ENCODE peak calls at places on chromosomes 1 and 21, in five cellular contexts. M is NCI-H1105, S is neuronal stem cell, E is lung microvascular endothelial cell, N is ACHN. X is an unnamed sample.

GRCh38 chr1:207013321-207014085 is 19.1 kb downstream of the C1orf116 start:
- DNase-seq in M (no peak), S (no peak), E (no peak), N (no peak), X (no peak)

GRCh38 chr21:36769051-36769867 is 70.3 kb downstream of the SIM2 start:
- DNase-seq in M (no peak), S (no peak), E (peak; percentile 62), N (no peak), X (no peak)

GRCh38 chr1:20477355-20478071 is 8.5 kb downstream of the CAMK2N1 start:
- DNase-seq in M (no peak), S (no peak), E (no peak), N (no peak), X (no peak)

GRCh38 chr1:151908228-151908691 is 1.1 kb downstream of the THEM4 start:
- DNase-seq in M (no peak), S (no peak), E (peak; percentile 15), N (peak; percentile 75), X (no peak)

GRCh38 chr1:229567109-229567868 is 8.8 kb upstream of the ABCB10 start:
- DNase-seq in M (no peak), S (no peak), E (peak; percentile 65), N (no peak), X (no peak)

GRCh38 chr1:190399233-190399632 is 78.4 kb downstream of the BRINP3 start:
- DNase-seq in M (no peak), S (no peak), E (no peak), N (no peak), X (no peak)

GRCh38 chr1:145892486-145893087 is 6.9 kb upstream of the ANKRD35 start:
- DNase-seq in M (no peak), S (no peak), E (peak; percentile 69), N (no peak), X (no peak)

GRCh38 chr21:29102791-29103257 is 27.6 kb upstream of the MAP3K7CL start:
- DNase-seq in M (no peak), S (no peak), E (no peak), N (no peak), X (no peak)

GRCh38 chr1:192550922-192551534 is 24.5 kb upstream of the RGS1 start:
- DNase-seq in M (no peak), S (no peak), E (peak; percentile 78), N (peak; percentile 38), X (no peak)

GRCh38 chr1:203178083-203178482 is 2.5 kb upstream of the MYBPH start:
- DNase-seq in M (no peak), S (peak; percentile 45), E (peak; percentile 11), N (no peak), X (no peak)

GRCh38 chr1:51422367-51423097 is 92.2 kb upstream of the TTC39A start:
- DNase-seq in M (no peak), S (no peak), E (no peak), N (no peak), X (no peak)

GRCh38 chr21:45556645-45557601 is 14.7 kb upstream of the SLC19A1 start:
- DNase-seq in M (no peak), S (no peak), E (no peak), N (no peak), X (no peak)

GRCh38 chr1:241068359-241068758 is 288.6 kb downstream of the RGS7 start:
- DNase-seq in M (no peak), S (no peak), E (no peak), N (no peak), X (no peak)

GRCh38 chr1:195899762-195900352 is 708.4 kb downstream of the KCNT2 start:
- DNase-seq in M (no peak), S (no peak), E (no peak), N (no peak), X (peak; percentile 72)

GRCh38 chr1:26548841-26549240 is 19.3 kb downstream of the RPS6KA1 start:
- DNase-seq in M (no peak), S (no peak), E (no peak), N (no peak), X (no peak)

GRCh38 chr21:17612023-17612564 is 607 bp downstream of the BTG3 start:
- DNase-seq in M (peak; percentile 19), S (peak; percentile 14), E (peak; percentile 49), N (peak; percentile 35), X (peak; percentile 47)

GRCh38 chr1:17244826-17245740 is 3.8 kb upstream of the PADI3 start:
- DNase-seq in M (peak; percentile 39), S (no peak), E (no peak), N (no peak), X (peak; percentile 39)

GRCh38 chr1:168234846-168235547 is 9.2 kb downstream of the SFT2D2 start:
- DNase-seq in M (peak; percentile 13), S (no peak), E (peak; percentile 69), N (peak; percentile 72), X (peak; percentile 56)

GRCh38 chr1:19835573-19835972 is 20.5 kb upstream of the RNF186 start:
- DNase-seq in M (no peak), S (no peak), E (no peak), N (no peak), X (no peak)